ENCODE peak calls at places on chromosome 19, in ten cellular contexts. O is hepatocyte, W is activated B cell treated with CpG ODN at 0.5 μM for 24 hours, Z is adrenal gland, R is tibial nerve, X is mucosa of descending colon, U is heart left ventricle, Y is AG09319, T is Panc1, A is neural progenitor cell. G is an unnamed sample.

GRCh38 chr19:2266183-2266993 is 10.2 kb upstream of the JSRP1 start:
- DNase-seq in O (no peak), W (peak; percentile 58), Z (peak; percentile 86), R (peak; percentile 80), X (peak; percentile 94), U (peak; percentile 90), Y (no peak), T (no peak), A (no peak), G (no peak)

GRCh38 chr19:17209126-17210036 is 5.8 kb upstream of the USE1 start:
- DNase-seq in O (peak; percentile 16), W (no peak), Z (no peak), R (no peak), X (peak; percentile 45), U (no peak), Y (no peak), T (no peak), A (peak; percentile 93), G (peak; percentile 31)

GRCh38 chr19:35266149-35266903 is 2.4 kb upstream of the USF2 start:
- DNase-seq in O (no peak), W (peak; percentile 14), Z (peak; percentile 64), R (no peak), X (no peak), U (peak; percentile 16), Y (no peak), T (no peak), A (no peak), G (no peak)

GRCh38 chr19:33408116-33408515 is 34.6 kb downstream of the CEBPG start:
- DNase-seq in O (no peak), W (no peak), Z (no peak), R (no peak), X (no peak), U (no peak), Y (no peak), T (no peak), A (no peak), G (no peak)

GRCh38 chr19:7968796-7969559 is 25.5 kb upstream of the TIMM44 start:
- DNase-seq in O (no peak), W (no peak), Z (no peak), R (no peak), X (no peak), U (no peak), Y (no peak), T (no peak), A (no peak), G (no peak)

GRCh38 chr19:13574933-13575332 is 68.7 kb upstream of the CACNA1A start:
- DNase-seq in O (no peak), W (no peak), Z (no peak), R (no peak), X (no peak), U (no peak), Y (no peak), T (no peak), A (peak; percentile 61), G (peak; percentile 11)

GRCh38 chr19:46785054-46785979 is 3.1 kb downstream of the SLC1A5 start:
- DNase-seq in O (no peak), W (no peak), Z (no peak), R (no peak), X (no peak), U (no peak), Y (no peak), T (no peak), A (no peak), G (no peak)

GRCh38 chr19:55657004-55657747 is 2.3 kb downstream of the U2AF2 start:
- DNase-seq in O (no peak), W (no peak), Z (peak; percentile 68), R (no peak), X (no peak), U (no peak), Y (no peak), T (no peak), A (no peak), G (no peak)

GRCh38 chr19:19527674-19528625 is 761 bp upstream of the YJEFN3 start:
- DNase-seq in O (no peak), W (no peak), Z (no peak), R (no peak), X (no peak), U (no peak), Y (no peak), T (no peak), A (no peak), G (no peak)

GRCh38 chr19:7894612-7895309 is 6.5 kb downstream of the LRRC8E start:
- DNase-seq in O (peak; percentile 5), W (no peak), Z (no peak), R (no peak), X (no peak), U (no peak), Y (no peak), T (no peak), A (no peak), G (no peak)

GRCh38 chr19:47377208-47377701 is 28.1 kb downstream of the DHX34 start:
- DNase-seq in O (no peak), W (no peak), Z (peak; percentile 73), R (no peak), X (no peak), U (peak; percentile 77), Y (no peak), T (no peak), A (no peak), G (no peak)

GRCh38 chr19:20367811-20368294 is 197.7 kb downstream of the ZNF737 start:
- DNase-seq in O (peak; percentile 37), W (no peak), Z (peak; percentile 72), R (no peak), X (no peak), U (no peak), Y (no peak), T (no peak), A (peak; percentile 71), G (no peak)

GRCh38 chr19:55544776-55545439 is 435 bp downstream of the SBK3 start:
- DNase-seq in O (no peak), W (no peak), Z (no peak), R (no peak), X (no peak), U (no peak), Y (no peak), T (no peak), A (no peak), G (no peak)

GRCh38 chr19:2113436-2114211 is 16.9 kb downstream of the IZUMO4 start:
- DNase-seq in O (no peak), W (no peak), Z (no peak), R (no peak), X (no peak), U (no peak), Y (no peak), T (no peak), A (no peak), G (no peak)

GRCh38 chr19:39679791-39680168 is 24.1 kb downstream of the LGALS16 start:
- DNase-seq in O (no peak), W (no peak), Z (no peak), R (no peak), X (no peak), U (no peak), Y (no peak), T (no peak), A (no peak), G (no peak)

DNA sequence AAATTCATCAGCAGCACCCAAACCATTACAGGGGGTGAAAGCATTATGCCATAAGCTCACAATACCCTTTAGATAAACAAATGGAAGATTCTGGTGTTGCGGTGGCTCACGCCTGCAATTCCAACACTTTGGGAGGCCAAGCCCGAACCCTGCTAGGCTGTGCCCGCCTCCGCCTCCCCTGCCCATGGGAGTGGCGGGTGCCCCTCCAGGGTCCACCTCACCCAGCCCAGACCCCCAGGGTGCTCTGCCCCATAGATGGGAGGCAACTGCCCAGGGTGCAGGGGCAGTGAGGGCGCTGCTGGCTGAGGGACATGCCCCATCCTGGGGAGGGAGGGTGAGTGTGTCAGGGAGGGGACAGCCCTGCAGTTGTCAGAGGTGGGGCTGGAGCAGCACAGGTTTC is 10.0 kb upstream of the SIGLECL1 start:
- DNase-seq in O (no peak), W (no peak), Z (no peak), R (no peak), X (no peak), U (no peak), Y (no peak), T (no peak), A (no peak), G (no peak)
- TF ChIP-seq CTCF in O (no peak), W (no peak), Z (no peak), R (no peak), X (no peak), U (no peak), Y (no peak), T (no peak), A (no peak), G (no peak)

GRCh38 chr19:18389095-18389735 is 3.3 kb downstream of the GDF15 start:
- DNase-seq in O (no peak), W (no peak), Z (no peak), R (no peak), X (no peak), U (no peak), Y (no peak), T (no peak), A (no peak), G (no peak)
- TF ChIP-seq CTCF in O (no peak), W (no peak), Z (no peak), R (no peak), X (no peak), U (no peak), Y (no peak), T (no peak), A (no peak), G (no peak)

DNA sequence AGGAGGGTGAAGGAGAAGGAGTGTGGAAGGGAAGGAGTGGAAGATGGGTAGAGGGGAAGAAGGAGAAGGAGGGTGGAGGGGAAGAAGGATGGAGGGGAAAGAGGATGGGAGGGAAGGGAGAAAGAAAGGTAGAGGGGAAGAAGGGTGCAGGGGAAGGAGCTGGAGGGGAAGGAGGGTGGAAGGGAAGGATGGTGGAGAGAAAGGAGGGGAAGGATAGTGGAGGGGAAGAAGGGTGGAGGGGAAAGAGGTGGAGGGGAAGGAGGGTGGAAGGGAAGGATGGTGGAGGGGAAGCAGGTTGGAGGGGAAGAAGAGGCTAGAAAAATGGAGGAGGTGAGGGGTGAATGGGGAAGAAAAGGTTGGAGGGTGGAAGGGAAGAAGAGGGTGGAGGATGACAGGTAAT is 927.9 kb downstream of the UQCRFS1 start:
- DNase-seq in O (no peak), W (no peak), Z (no peak), R (no peak), X (no peak), U (no peak), Y (no peak), T (no peak), A (no peak), G (no peak)
- TF ChIP-seq CTCF in O (no peak), W (no peak), Z (no peak), R (no peak), X (no peak), U (no peak), Y (no peak), T (no peak), A (no peak), G (no peak)

DNA sequence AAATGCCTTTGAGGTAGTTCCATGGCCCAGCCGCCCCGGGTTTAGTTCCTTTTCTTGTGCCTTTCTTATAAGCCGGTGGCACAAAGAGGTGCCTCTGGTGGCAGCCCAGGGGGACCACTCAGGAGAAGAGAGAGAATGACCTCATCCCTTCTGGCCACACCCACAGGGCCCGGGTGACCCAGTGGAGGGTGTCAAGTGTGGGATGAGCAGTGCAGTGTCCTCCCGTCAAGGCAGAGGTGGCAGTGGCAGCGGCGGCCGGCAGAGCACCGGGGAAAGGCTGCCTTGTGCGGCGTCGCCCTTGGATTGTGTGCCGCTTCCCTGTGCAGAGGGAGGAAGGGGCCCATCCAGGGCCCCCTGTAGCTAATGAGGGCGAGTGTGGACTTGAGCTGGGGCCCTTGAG is 47.9 kb downstream of the KDM4B start:
- DNase-seq in O (no peak), W (no peak), Z (no peak), R (no peak), X (no peak), U (no peak), Y (no peak), T (no peak), A (no peak), G (no peak)
- TF ChIP-seq CTCF in O (no peak), W (no peak), Z (no peak), R (no peak), X (no peak), U (no peak), Y (no peak), T (no peak), A (no peak), G (no peak)

G was measured in neural crest cell.